ENCODE peak calls at places on chromosomes 4 and X, in eight cellular contexts. L, J, Y, M, V, G, N and U are unnamed samples.

GRCh38 chrX:68415289-68415688 is 18.0 kb downstream of the OPHN1 start:
- DNase-seq in L (no peak), J (no peak), Y (no peak), M (no peak), V (no peak), G (peak; percentile 70), N (no peak), U (no peak)

GRCh38 chr4:23068287-23068686 is 375.6 kb downstream of the GBA3 start:
- DNase-seq in L (no peak), J (no peak), Y (no peak), M (no peak), V (no peak), G (no peak), N (no peak), U (no peak)

GRCh38 chr4:26076896-26077295 is 162.9 kb downstream of the SMIM20 start:
- DNase-seq in L (no peak), J (no peak), Y (no peak), M (no peak), V (no peak), G (no peak), N (no peak), U (no peak)

GRCh38 chr4:147787204-147787603 is 55.3 kb downstream of the ARHGAP10 start:
- DNase-seq in L (no peak), J (no peak), Y (no peak), M (no peak), V (no peak), G (peak; percentile 61), N (no peak), U (no peak)

GRCh38 chrX:1507511-1508463 is 29.2 kb downstream of the P2RY8 start:
- DNase-seq in L (no peak), J (peak; percentile 48), Y (no peak), M (no peak), V (no peak), G (no peak), N (no peak), U (no peak)

GRCh38 chrX:103187953-103188475 is 26.9 kb upstream of the BEX4 start:
- DNase-seq in L (no peak), J (no peak), Y (no peak), M (peak; percentile 13), V (no peak), G (no peak), N (no peak), U (no peak)

GRCh38 chrX:117768861-117769604 is 347.6 kb downstream of the KLHL13 start:
- DNase-seq in L (no peak), J (no peak), Y (no peak), M (no peak), V (no peak), G (peak; percentile 36), N (no peak), U (no peak)

GRCh38 chrX:39759526-39760224 is 338.1 kb downstream of the BCOR start:
- DNase-seq in L (no peak), J (no peak), Y (no peak), M (no peak), V (no peak), G (no peak), N (peak; percentile 78), U (no peak)

GRCh38 chrX:135382260-135382659 is 39.5 kb upstream of the SMIM10L2A start:
- DNase-seq in L (no peak), J (no peak), Y (no peak), M (no peak), V (no peak), G (no peak), N (no peak), U (no peak)

GRCh38 chr4:24763631-24764302 is 31.6 kb upstream of the SOD3 start:
- DNase-seq in L (no peak), J (no peak), Y (no peak), M (no peak), V (no peak), G (peak; percentile 51), N (no peak), U (peak; percentile 33)

GRCh38 chr4:155972098-155972497 is 18.4 kb upstream of the CTSO start:
- DNase-seq in L (no peak), J (no peak), Y (no peak), M (peak; percentile 19), V (no peak), G (no peak), N (no peak), U (no peak)

GRCh38 chrX:110036162-110037033 is 33.5 kb downstream of the TMEM164 start:
- DNase-seq in L (no peak), J (no peak), Y (peak; percentile 71), M (no peak), V (no peak), G (no peak), N (no peak), U (no peak)

GRCh38 chrX:115332832-115333231 is 43.3 kb downstream of the LUZP4 start:
- DNase-seq in L (no peak), J (no peak), Y (no peak), M (no peak), V (no peak), G (no peak), N (peak; percentile 69), U (no peak)

GRCh38 chrX:21883258-21883657 is 27.5 kb downstream of the YY2 start:
- DNase-seq in L (no peak), J (no peak), Y (peak; percentile 0), M (no peak), V (no peak), G (no peak), N (peak; percentile 62), U (no peak)

GRCh38 chr4:176383273-176384077 is 63.7 kb downstream of the SPCS3 start:
- DNase-seq in L (no peak), J (no peak), Y (no peak), M (no peak), V (no peak), G (no peak), N (no peak), U (no peak)

GRCh38 chr4:8922481-8922880 is 50.8 kb upstream of the HMX1 start:
- DNase-seq in L (no peak), J (no peak), Y (no peak), M (no peak), V (no peak), G (no peak), N (no peak), U (no peak)

GRCh38 chr4:140069068-140069467 is 84.9 kb downstream of the MAML3 start:
- DNase-seq in L (no peak), J (no peak), Y (no peak), M (no peak), V (no peak), G (no peak), N (peak; percentile 80), U (no peak)

GRCh38 chr4:54482529-54482961 is 175.2 kb upstream of the KIT start:
- DNase-seq in L (no peak), J (no peak), Y (no peak), M (no peak), V (no peak), G (no peak), N (no peak), U (no peak)

GRCh38 chr4:184854673-184855072 is 28.9 kb upstream of the ACSL1 start:
- DNase-seq in L (no peak), J (no peak), Y (no peak), M (no peak), V (no peak), G (no peak), N (no peak), U (no peak)

GRCh38 chrX:19753368-19753767 is 134.0 kb downstream of the SH3KBP1 start:
- DNase-seq in L (no peak), J (no peak), Y (no peak), M (no peak), V (no peak), G (no peak), N (no peak), U (no peak)

GRCh38 chrX:111164728-111165127 is 68.7 kb downstream of the PAK3 start:
- DNase-seq in L (no peak), J (no peak), Y (no peak), M (no peak), V (no peak), G (no peak), N (no peak), U (no peak)
- TF ChIP-seq CTCF in L (no peak), J (no peak), Y (no peak), M (peak; percentile 28), V (no peak), G (peak; percentile 23), N (peak; percentile 34), U (no peak)

DNA sequence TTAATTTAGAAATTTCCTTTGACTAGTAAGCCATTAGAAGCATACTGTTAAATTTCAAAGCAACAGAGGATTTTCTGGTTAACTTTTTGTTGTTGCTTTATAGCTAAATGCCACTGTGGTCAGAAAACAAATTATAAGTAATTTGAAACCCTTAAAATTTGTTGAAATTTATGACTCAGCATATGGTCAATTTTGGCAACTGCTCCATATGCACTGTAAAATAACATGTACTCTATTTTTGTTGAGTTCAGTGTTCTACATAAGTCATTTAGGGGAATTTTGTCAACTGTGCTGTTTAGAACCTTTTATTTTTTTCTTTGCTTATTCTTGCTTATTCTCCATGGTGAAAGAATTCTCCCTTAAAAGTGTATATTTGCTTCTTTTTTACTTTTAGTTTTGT is 28.6 kb downstream of the SCLT1 start:
- DNase-seq in L (no peak), J (no peak), Y (no peak), M (no peak), V (no peak), G (no peak), N (no peak), U (peak; percentile 8)
- H3K9me3 ChIP-seq in L (peaks cover 29% of the 10 kb centered on the region), J (peaks cover 47% of the 10 kb centered on the region), Y (peaks cover 41% of the 10 kb centered on the region), M (peaks cover 10% of the 10 kb centered on the region), V (peaks cover 31% of the 10 kb centered on the region), G (peaks cover 38% of the 10 kb centered on the region), N (peaks cover 5% of the 10 kb centered on the region), U (peaks cover 22% of the 10 kb centered on the region)

DNA sequence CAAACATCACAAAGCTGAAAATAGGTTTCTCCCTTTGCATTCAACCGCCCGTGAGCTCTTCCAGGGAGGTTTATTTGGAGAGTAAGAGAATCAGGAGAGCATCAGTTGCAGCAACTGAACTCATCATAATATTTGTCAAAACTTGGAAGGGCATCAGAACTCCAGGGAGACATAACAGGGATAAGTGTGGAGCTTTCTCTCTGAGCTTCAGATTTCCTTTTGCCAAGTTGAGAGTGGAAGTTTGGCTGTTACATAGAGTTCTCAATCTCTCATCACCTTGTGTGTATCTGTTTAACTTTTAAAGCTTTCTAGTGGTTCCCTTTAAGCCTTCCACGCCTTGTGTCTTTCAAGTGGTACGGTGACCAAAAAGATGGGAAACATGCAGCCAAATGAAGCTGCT is 18.8 kb downstream of the BMP3 start:
- DNase-seq in L (no peak), J (no peak), Y (no peak), M (no peak), V (no peak), G (no peak), N (no peak), U (no peak)
- H3K27me3 ChIP-seq in L (no peaks in the 10 kb centered on the region), J (peaks cover 5% of the 10 kb centered on the region), Y (no peaks in the 10 kb centered on the region), M (peaks cover 56% of the 10 kb centered on the region), V (no peaks in the 10 kb centered on the region), G (peaks cover 2% of the 10 kb centered on the region), N (no peaks in the 10 kb centered on the region), U (peaks cover 24% of the 10 kb centered on the region)

GRCh38 chr4:47427936-47428335 is 35.6 kb downstream of the COMMD8 start:
- DNase-seq in L (no peak), J (no peak), Y (no peak), M (no peak), V (no peak), G (no peak), N (no peak), U (no peak)

DNA sequence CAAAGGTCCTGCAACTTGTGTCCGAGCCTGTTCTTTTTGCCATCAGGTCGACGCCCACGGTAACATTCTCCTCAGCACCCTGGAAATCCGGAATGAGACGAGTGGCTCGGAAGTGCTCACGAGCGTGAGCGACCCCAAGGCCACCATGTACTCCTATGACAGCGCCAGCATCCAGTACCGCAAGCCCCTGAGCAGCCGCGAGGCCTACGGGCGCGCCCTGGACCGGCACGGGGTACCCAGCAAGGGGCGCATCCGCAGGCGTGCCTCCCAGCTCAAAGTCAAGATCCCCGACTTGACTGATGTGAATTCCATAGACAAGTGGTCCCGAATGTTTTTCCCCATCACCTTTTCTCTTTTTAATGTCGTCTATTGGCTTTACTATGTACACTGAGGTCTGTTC is 37.9 kb downstream of the COMMD8 start:
- DNase-seq in L (no peak), J (no peak), Y (no peak), M (no peak), V (no peak), G (no peak), N (no peak), U (no peak)
- TF ChIP-seq CTCF in L (no peak), J (no peak), Y (no peak), M (no peak), V (no peak), G (no peak), N (no peak), U (no peak)